ENCODE peak calls at places on chromosomes 12 and 14, in nine cellular contexts. D is HCT116, S is Panc1, U is esophagus muscularis mucosa, Z is GM12878, H is breast epithelium, F is sigmoid colon, G is transverse colon, Y is K562. T is an unnamed sample.

GRCh38 chr14:58665773-58666500 is 28.2 kb downstream of the DACT1 start:
- DNase-seq in Z (no peak), H (no peak), S (no peak), G (no peak), F (no peak), D (no peak), Y (no peak), U (no peak), T (no peak)

GRCh38 chr12:48028541-48029400 is 24.5 kb upstream of the COL2A1 start:
- DNase-seq in Z (no peak), D (no peak), U (no peak), G (no peak), H (no peak), F (no peak), Y (no peak), S (no peak), T (no peak)

GRCh38 chr12:28775556-28775955 is 373.5 kb upstream of the FAR2 start:
- DNase-seq in S (no peak), G (no peak), Y (no peak), D (no peak), H (no peak), F (no peak), Z (no peak), U (no peak), T (no peak)

GRCh38 chr12:78878447-78878846 is 13.9 kb downstream of the SYT1 start:
- DNase-seq in S (no peak), Z (no peak), F (no peak), H (no peak), U (no peak), D (no peak), Y (no peak), G (no peak), T (no peak)

GRCh38 chr14:80956922-80957321 is 1.5 kb downstream of the TSHR start:
- DNase-seq in F (no peak), G (no peak), U (no peak), S (no peak), H (no peak), D (no peak), Y (no peak), Z (no peak), T (no peak)

GRCh38 chr14:75543786-75544185 is 21.5 kb downstream of the BATF start:
- DNase-seq in F (no peak), G (no peak), Z (no peak), D (no peak), Y (no peak), S (no peak), H (no peak), U (no peak), T (no peak)

GRCh38 chr14:71400821-71401447 is 493.7 kb downstream of the PCNX1 start:
- DNase-seq in G (no peak), Y (no peak), F (no peak), S (no peak), Z (peak), D (no peak), U (no peak), H (no peak), T (no peak)

GRCh38 chr14:56120091-56120632 is 2.0 kb downstream of the PELI2 start:
- DNase-seq in U (no peak), Y (no peak), H (no peak), F (peak), Z (no peak), D (no peak), S (no peak), G (no peak), T (no peak)

GRCh38 chr14:96164861-96165490 is 39.7 kb upstream of the BDKRB2 start:
- DNase-seq in G (no peak), D (no peak), F (peak), Y (no peak), Z (no peak), U (no peak), H (no peak), S (no peak), T (peak)

GRCh38 chr14:35932659-35933159 is 106.6 kb downstream of the BRMS1L start:
- DNase-seq in S (no peak), F (no peak), G (peak), U (no peak), Z (peak), H (no peak), Y (no peak), D (no peak), T (no peak)

GRCh38 chr14:57574617-57575288 is 81.1 kb upstream of the CCDC198 start:
- DNase-seq in S (no peak), F (no peak), D (no peak), Z (no peak), H (no peak), Y (no peak), U (no peak), G (no peak), T (no peak)

GRCh38 chr12:95205685-95206084 is 11.6 kb downstream of the FGD6 start:
- DNase-seq in D (no peak), G (no peak), S (no peak), Z (no peak), Y (no peak), H (peak), U (no peak), F (peak), T (no peak)

GRCh38 chr12:122834921-122835692 is at the start of gene HIP1R:
- DNase-seq in G (peak), D (peak), Y (peak), S (no peak), F (peak), H (no peak), Z (no peak), U (no peak), T (peak)

GRCh38 chr12:3463927-3464326 is 27.1 kb upstream of the PRMT8 start:
- DNase-seq in H (no peak), F (no peak), Z (no peak), G (no peak), D (no peak), Y (no peak), S (no peak), U (no peak), T (no peak)

GRCh38 chr12:6646276-6647082 is 753 bp downstream of the ACRBP start:
- DNase-seq in U (no peak), F (peak), S (no peak), Z (no peak), H (no peak), Y (no peak), G (no peak), D (no peak), T (no peak)

GRCh38 chr12:11555195-11555594 is 94.3 kb upstream of the ETV6 start:
- DNase-seq in Z (no peak), U (no peak), H (no peak), S (no peak), G (no peak), F (no peak), D (no peak), Y (no peak), T (no peak)

GRCh38 chr14:53108292-53108937 is 44.7 kb downstream of the DDHD1 start:
- DNase-seq in S (no peak), H (no peak), Z (no peak), U (no peak), F (no peak), G (no peak), D (no peak), Y (no peak), T (no peak)

GRCh38 chr12:80862606-80863005 is 75.1 kb downstream of the LIN7A start:
- DNase-seq in D (no peak), U (no peak), Y (no peak), F (no peak), S (no peak), G (no peak), Z (no peak), H (no peak), T (no peak)

GRCh38 chr12:65427646-65428045 is 149.2 kb downstream of the MSRB3 start:
- DNase-seq in H (no peak), Y (no peak), G (no peak), U (no peak), Z (no peak), F (no peak), D (no peak), S (no peak), T (no peak)

GRCh38 chr12:41701943-41702601 is 442.6 kb downstream of the GXYLT1 start:
- DNase-seq in U (no peak), Z (no peak), D (no peak), G (no peak), S (no peak), F (no peak), Y (no peak), H (no peak), T (no peak)

GRCh38 chr12:111257435-111257902 is 111.4 kb downstream of the PHETA1 start:
- DNase-seq in F (no peak), D (no peak), Y (no peak), S (no peak), U (no peak), H (no peak), Z (no peak), G (no peak), T (no peak)

GRCh38 chr14:65195042-65195719 is 92.9 kb upstream of the MAX start:
- DNase-seq in Z (peak), G (no peak), S (no peak), U (no peak), D (no peak), H (no peak), F (no peak), Y (no peak), T (no peak)

GRCh38 chr12:131033886-131034482 is 80.3 kb downstream of the ADGRD1 start:
- DNase-seq in H (no peak), Y (no peak), S (no peak), U (no peak), Z (no peak), F (no peak), G (no peak), D (no peak), T (no peak)

GRCh38 chr12:103517161-103517560 is 21.4 kb upstream of the C12orf42 start:
- DNase-seq in Y (no peak), U (no peak), G (no peak), D (no peak), F (no peak), H (no peak), Z (no peak), S (no peak), T (no peak)

GRCh38 chr12:6337958-6338406 is 3.9 kb downstream of the TNFRSF1A start:
- DNase-seq in D (no peak), Z (no peak), F (no peak), U (no peak), Y (no peak), S (no peak), G (no peak), H (no peak), T (no peak)

GRCh38 chr14:57609313-57609712 is 115.7 kb upstream of the CCDC198 start:
- DNase-seq in S (no peak), Y (no peak), U (no peak), G (no peak), Z (no peak), H (no peak), D (no peak), F (no peak), T (no peak)

DNA sequence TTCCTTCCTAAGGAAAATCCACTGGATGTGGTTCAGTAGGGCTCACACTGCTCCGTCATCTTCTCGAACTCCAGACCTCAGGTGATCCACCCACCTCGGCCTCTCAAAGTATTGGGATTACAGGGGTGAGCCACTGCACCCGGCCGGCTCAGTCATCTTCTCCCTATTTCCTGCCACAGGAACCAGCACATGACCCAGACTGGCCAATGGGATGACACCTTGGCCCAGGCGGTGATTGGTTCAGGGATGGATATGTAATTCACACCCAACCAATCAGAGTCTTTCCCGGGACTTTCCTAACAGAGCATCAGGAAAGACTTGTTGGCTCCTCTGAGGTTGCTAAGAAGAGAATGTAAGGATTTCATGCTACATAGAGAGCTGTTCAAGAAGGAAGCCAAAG is 19.2 kb upstream of the C12orf76 start:
- DNase-seq in U (no peak), F (no peak), Z (no peak), Y (no peak), S (no peak), G (no peak), D (no peak), H (no peak), T (no peak)
- TF ChIP-seq POLR2AphosphoS5 in U (no peak), F (no peak), Z (no peak), Y (no peak), S (no peak), G (no peak), D (no peak), H (no peak), T (no peak)

GRCh38 chr12:71663561-71664410 is at the start of the genes THAP2 and ZFC3H1:
- DNase-seq in G (peak), D (peak), Z (peak), U (peak), F (peak), H (peak), S (peak), Y (peak), T (peak)
- TF ChIP-seq CTCF in G (no peak), D (peak), Z (peak), U (peak), F (no peak), H (no peak), S (peak), Y (peak), T (no peak)

DNA sequence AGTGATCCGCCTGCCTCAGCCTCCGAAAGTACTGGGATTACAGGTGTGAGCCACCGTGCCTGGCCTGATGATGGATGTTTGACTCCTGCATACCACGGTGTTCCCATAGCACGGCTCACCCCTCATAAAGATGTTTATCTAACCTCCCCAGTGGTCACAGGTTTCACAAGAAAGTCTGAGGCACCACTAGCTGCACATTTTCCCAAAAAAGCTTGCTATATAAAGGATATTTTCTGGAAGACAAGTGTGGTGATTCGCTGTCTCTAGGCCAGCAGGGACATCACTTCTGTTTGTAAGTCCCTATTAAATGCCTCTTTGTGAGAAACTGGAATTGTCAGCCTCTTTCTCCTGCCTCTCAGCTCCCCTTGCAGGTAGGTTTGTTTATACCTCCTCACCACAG is 18.3 kb downstream of the PLEK2 start:
- DNase-seq in S (no peak), F (no peak), Z (no peak), G (no peak), D (no peak), Y (no peak), H (no peak), U (peak), T (no peak)
- TF ChIP-seq POLR2AphosphoS5 in S (no peak), F (no peak), Z (no peak), G (no peak), D (no peak), Y (no peak), H (no peak), U (no peak), T (no peak)

GRCh38 chr12:39697108-39697507 is 77.5 kb upstream of the ABCD2 start:
- DNase-seq in Y (no peak), G (no peak), U (no peak), F (no peak), S (no peak), H (no peak), D (no peak), Z (no peak), T (no peak)

DNA sequence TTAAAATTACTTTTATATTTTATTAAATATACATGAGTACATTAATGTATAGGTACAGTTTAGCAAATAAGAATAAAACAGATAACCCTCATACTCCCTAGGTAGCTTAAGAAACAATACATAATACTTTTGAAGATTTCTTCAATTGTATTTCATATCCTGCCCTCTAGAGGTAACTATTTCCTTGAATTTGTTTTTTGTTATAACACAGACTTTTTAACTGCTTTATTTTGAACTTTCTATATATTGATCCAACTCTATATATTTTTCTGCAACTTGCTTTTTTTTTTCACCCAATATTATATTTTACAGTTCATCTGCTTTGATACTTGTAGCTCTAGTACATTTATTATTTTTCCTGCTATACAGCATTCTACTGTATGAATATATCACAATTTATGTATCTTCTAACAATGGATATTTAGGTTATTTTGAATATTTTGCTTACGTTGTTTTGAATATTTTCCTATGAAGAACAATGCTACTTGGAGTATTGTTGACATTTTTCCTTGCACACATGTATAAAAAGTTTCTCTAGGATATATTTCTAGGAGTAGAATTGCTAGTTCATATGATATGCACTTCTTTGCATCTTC is 72.8 kb upstream of the ABCD2 start:
- DNase-seq in Z (no peak), G (no peak), H (no peak), S (no peak), Y (no peak), D (peak), U (no peak), F (no peak), T (no peak)
- TF ChIP-seq CTCF in Z (no peak), G (peak), H (peak), S (no peak), Y (peak), D (peak), U (peak), F (peak), T (no peak)

DNA sequence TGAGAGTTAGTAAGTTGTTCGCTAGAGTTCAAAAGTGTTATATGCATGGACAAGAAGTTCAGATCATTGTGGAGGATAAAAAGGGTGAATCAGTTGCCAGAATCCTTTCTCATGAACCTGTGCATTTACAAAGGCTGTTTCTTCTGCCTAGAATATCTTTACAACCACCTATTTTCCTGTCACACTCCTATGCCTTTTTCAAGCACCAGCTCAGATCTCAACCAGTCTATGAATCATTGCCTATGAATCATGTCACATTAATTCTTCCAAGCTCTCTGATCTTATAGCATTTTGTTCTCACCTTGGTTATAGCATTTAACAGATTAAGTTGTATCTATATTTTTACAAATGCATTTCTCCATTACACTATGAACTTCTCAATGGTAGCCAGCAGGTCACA is 572.9 kb downstream of the FOXG1 start:
- DNase-seq in G (no peak), U (no peak), S (no peak), H (no peak), Z (no peak), D (no peak), F (no peak), Y (no peak), T (no peak)
- TF ChIP-seq POLR2AphosphoS5 in G (no peak), U (no peak), S (no peak), H (no peak), Z (no peak), D (no peak), F (no peak), Y (no peak), T (no peak)

GRCh38 chr14:100147181-100147631 is 12.2 kb downstream of the DEGS2 start:
- DNase-seq in F (no peak), Z (no peak), U (no peak), H (no peak), Y (no peak), S (no peak), D (no peak), G (no peak), T (no peak)

GRCh38 chr14:100148837-100149731 is 10.4 kb downstream of the DEGS2 start:
- DNase-seq in U (no peak), S (no peak), H (no peak), G (no peak), Z (no peak), D (no peak), F (no peak), Y (no peak), T (no peak)

GRCh38 chr14:100145682-100146464 is 13.6 kb downstream of the DEGS2 start:
- DNase-seq in H (no peak), Y (no peak), D (no peak), Z (no peak), S (no peak), U (no peak), G (no peak), F (no peak), T (no peak)

GRCh38 chr14:100146548-100147091 is 12.8 kb downstream of the DEGS2 start:
- DNase-seq in S (no peak), D (no peak), Z (no peak), F (no peak), G (peak), H (no peak), Y (no peak), U (no peak), T (no peak)

DNA sequence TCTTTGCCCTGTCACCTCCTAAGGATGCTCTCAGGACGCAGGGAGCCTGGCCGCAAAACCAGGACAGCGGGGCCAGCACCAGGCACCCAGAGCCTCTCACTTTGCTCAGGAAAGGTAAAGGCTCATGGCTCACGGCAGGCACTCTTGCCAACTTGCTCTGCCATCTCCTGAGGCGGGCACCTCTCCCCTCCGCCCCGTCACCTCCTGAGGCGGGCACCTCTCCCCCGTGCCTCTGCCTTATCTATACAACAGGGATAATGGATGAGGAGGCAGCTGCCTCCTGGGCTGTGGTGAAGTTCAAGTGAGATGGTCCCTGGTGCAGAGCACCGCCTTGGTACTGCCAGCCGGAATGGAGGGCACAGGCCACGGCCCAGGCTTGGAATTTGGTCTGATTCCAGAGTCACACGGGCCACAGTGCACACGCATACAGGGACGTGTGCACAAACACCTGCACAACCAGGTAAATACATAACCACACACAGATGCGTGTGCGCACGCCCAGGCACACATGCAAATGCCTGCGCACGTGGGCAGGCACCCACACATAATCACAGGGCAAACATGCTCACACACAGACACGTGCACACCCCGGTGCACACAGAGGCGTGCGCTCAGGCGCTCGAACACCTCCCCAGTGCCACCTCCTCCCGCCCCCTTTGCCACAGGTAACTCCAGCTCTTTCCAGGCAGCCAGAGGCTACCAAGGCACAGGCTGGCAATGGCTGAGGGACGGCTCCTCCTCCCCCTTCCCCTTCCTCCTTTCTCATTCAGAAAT is 11.6 kb downstream of the DEGS2 start:
- DNase-seq in U (no peak), D (no peak), G (no peak), H (no peak), F (no peak), Z (no peak), S (no peak), Y (no peak), T (no peak)
- TF ChIP-seq CTCF in U (no peak), D (no peak), G (no peak), H (no peak), F (no peak), Z (no peak), S (no peak), Y (no peak), T (no peak)

GRCh38 chr12:19402743-19403400 is 36.4 kb upstream of the AEBP2 start:
- DNase-seq in S (no peak), G (no peak), Y (no peak), U (no peak), F (no peak), Z (no peak), D (no peak), H (no peak), T (no peak)
- TF ChIP-seq POLR2AphosphoS5 in S (no peak), G (no peak), Y (no peak), U (no peak), F (no peak), Z (no peak), D (no peak), H (no peak), T (no peak)

GRCh38 chr12:100871335-100871734 is 76.8 kb downstream of the ANO4 start:
- DNase-seq in S (no peak), D (no peak), G (no peak), Z (no peak), U (no peak), H (no peak), F (no peak), Y (no peak), T (no peak)

GRCh38 chr12:100862600-100863149 is 68.1 kb downstream of the ANO4 start:
- DNase-seq in G (no peak), Z (no peak), H (no peak), U (no peak), D (no peak), F (no peak), Y (no peak), S (no peak), T (no peak)

GRCh38 chr12:100867639-100868393 is 73.2 kb downstream of the ANO4 start:
- DNase-seq in D (no peak), H (no peak), S (no peak), G (no peak), F (no peak), Z (no peak), Y (no peak), U (no peak), T (no peak)

GRCh38 chr12:100864366-100864765 is 69.8 kb downstream of the ANO4 start:
- DNase-seq in G (no peak), Z (no peak), D (no peak), H (no peak), S (no peak), U (no peak), F (no peak), Y (no peak), T (no peak)

GRCh38 chr12:100868487-100868886 is 73.9 kb downstream of the ANO4 start:
- DNase-seq in H (no peak), S (no peak), D (no peak), G (no peak), F (no peak), Y (no peak), Z (no peak), U (no peak), T (no peak)
- TF ChIP-seq CTCF in H (no peak), S (no peak), D (no peak), G (no peak), F (no peak), Y (no peak), Z (no peak), U (no peak), T (no peak)